ENCODE peak calls at places on chromosomes 4 and X, in four cellular contexts. V is HCT116, S is sigmoid colon, T is body of pancreas. L is an unnamed sample.

GRCh38 chrX:19291086-19291485 is 52.6 kb upstream of the PDHA1 start:
- DNase-seq in V (no peak), S (no peak), T (no peak), L (no peak)

GRCh38 chr4:101366331-101366730 is 19.0 kb upstream of the PPP3CA start:
- DNase-seq in V (no peak), S (no peak), T (no peak), L (no peak)

GRCh38 chr4:138090145-138090917 is 151.8 kb downstream of the SLC7A11 start:
- DNase-seq in V (peak; percentile 76), S (peak; percentile 70), T (peak; percentile 56), L (peak; percentile 15)

GRCh38 chrX:53666171-53666570 is 20.3 kb downstream of the HUWE1 start:
- DNase-seq in V (no peak), S (no peak), T (no peak), L (no peak)

GRCh38 chrX:130498653-130499274 is 97.0 kb downstream of the RBMX2 start:
- DNase-seq in V (no peak), S (no peak), T (no peak), L (no peak)

GRCh38 chr4:152176627-152177214 is 359.2 kb downstream of the FBXW7 start:
- DNase-seq in V (no peak), S (no peak), T (no peak), L (no peak)

GRCh38 chrX:53237056-53237455 is 12.0 kb upstream of the KDM5C start:
- DNase-seq in V (no peak), S (no peak), T (no peak), L (no peak)

GRCh38 chrX:118208476-118208875 is 91.9 kb upstream of the KLHL13 start:
- DNase-seq in V (no peak), S (no peak), T (no peak), L (no peak)

GRCh38 chr4:92305878-92306520 is 2.2 kb downstream of the GRID2 start:
- DNase-seq in V (no peak), S (no peak), T (no peak), L (no peak)

GRCh38 chr4:53801373-53801772 is 210.1 kb upstream of the LNX1 start:
- DNase-seq in V (no peak), S (no peak), T (no peak), L (no peak)

GRCh38 chrX:118254611-118255010 is 91.3 kb upstream of the WDR44 start:
- DNase-seq in V (peak; percentile 18), S (no peak), T (peak; percentile 60), L (peak; percentile 84)

GRCh38 chr4:159552979-159553768 is 450.3 kb downstream of the RAPGEF2 start:
- DNase-seq in V (no peak), S (no peak), T (no peak), L (no peak)

GRCh38 chr4:159117968-159118367 is 15.1 kb downstream of the RAPGEF2 start:
- DNase-seq in V (no peak), S (no peak), T (no peak), L (no peak)

GRCh38 chr4:113336556-113336955 is 287.1 kb downstream of the ANK2 start:
- DNase-seq in V (no peak), S (no peak), T (no peak), L (no peak)

GRCh38 chr4:128924951-128925350 is 115.5 kb downstream of the JADE1 start:
- DNase-seq in V (no peak), S (no peak), T (no peak), L (no peak)

GRCh38 chrX:65072590-65072989 is 96.3 kb upstream of the ZC4H2 start:
- DNase-seq in V (no peak), S (peak; percentile 42), T (no peak), L (no peak)

GRCh38 chr4:47519239-47519883 is 34.3 kb downstream of the ATP10D start:
- DNase-seq in V (no peak), S (no peak), T (no peak), L (no peak)

GRCh38 chr4:164192844-164193243 is 561.1 kb upstream of the SMIM31 start:
- DNase-seq in V (no peak), S (no peak), T (no peak), L (no peak)

GRCh38 chrX:93868289-93868985 is 194.4 kb downstream of the FAM133A start:
- DNase-seq in V (no peak), S (no peak), T (peak; percentile 30), L (no peak)

GRCh38 chrX:155070975-155071693 is at the start of the genes BRCC3, CMC4 and MTCP1:
- DNase-seq in V (peak; percentile 60), S (peak; percentile 89), T (peak; percentile 85), L (peak; percentile 42)

GRCh38 chr4:73679836-73680235 is 59.6 kb upstream of the RASSF6 start:
- DNase-seq in V (no peak), S (no peak), T (no peak), L (no peak)

GRCh38 chr4:20816287-20816686 is 116.0 kb downstream of the PACRGL start:
- DNase-seq in V (no peak), S (no peak), T (no peak), L (no peak)

GRCh38 chr4:187256897-187257296 is 533.2 kb upstream of the FAT1 start:
- DNase-seq in V (no peak), S (no peak), T (no peak), L (no peak)

GRCh38 chrX:53395605-53396298 is 26.7 kb downstream of the SMC1A start:
- DNase-seq in V (no peak), S (no peak), T (no peak), L (no peak)

GRCh38 chr4:186037692-186038658 is 31.0 kb upstream of the TLR3 start:
- DNase-seq in V (peak; percentile 79), S (peak; percentile 82), T (peak; percentile 76), L (peak; percentile 89)

GRCh38 chr4:142379277-142380051 is 466.6 kb downstream of the INPP4B start:
- DNase-seq in V (peak; percentile 62), S (no peak), T (peak; percentile 24), L (no peak)

GRCh38 chrX:28787206-28787605 is 200.0 kb downstream of the IL1RAPL1 start:
- DNase-seq in V (peak; percentile 65), S (no peak), T (no peak), L (no peak)

GRCh38 chrX:129574214-129574613 is 34.2 kb downstream of the OCRL start:
- DNase-seq in V (no peak), S (no peak), T (no peak), L (no peak)

GRCh38 chr4:89438102-89438831 is 130.7 kb upstream of the GPRIN3 start:
- DNase-seq in V (peak; percentile 72), S (no peak), T (peak; percentile 56), L (no peak)

GRCh38 chr4:37628977-37629609 is 57.1 kb downstream of the RELL1 start:
- DNase-seq in V (peak; percentile 59), S (peak; percentile 77), T (peak; percentile 47), L (no peak)

DNA sequence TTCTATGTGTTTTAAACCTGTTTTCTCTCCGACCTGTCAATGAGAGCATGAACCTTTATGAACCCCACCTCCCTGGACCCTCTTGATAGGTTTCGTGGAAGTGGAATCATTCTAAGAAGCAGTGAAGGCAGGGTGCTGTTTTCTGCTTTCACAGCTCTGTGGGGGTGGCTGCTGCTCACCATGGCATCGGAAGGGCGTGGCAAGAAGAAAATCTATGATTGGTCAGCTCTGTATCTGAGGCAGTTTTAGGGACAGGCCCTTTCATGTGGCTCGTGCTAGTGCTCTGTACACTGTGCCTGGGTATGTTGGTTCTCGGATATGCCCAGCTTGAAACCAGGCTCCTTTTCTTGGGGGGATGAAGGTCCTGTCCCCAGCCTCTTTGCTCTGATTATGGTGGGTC is 94.7 kb downstream of the ENPP6 start:
- DNase-seq in V (no peak), S (no peak), T (no peak), L (no peak)
- H3K27ac ChIP-seq in V (no peak overlapping the region), S (no peak overlapping the region), T (no peak overlapping the region), L (no peak overlapping the region)

GRCh38 chr4:1684756-1685603 is 867 bp upstream of the FAM53A start:
- DNase-seq in V (no peak), S (no peak), T (no peak), L (no peak)

GRCh38 chr4:1683371-1683902 is 676 bp downstream of the FAM53A start:
- DNase-seq in V (no peak), S (peak; percentile 86), T (peak; percentile 25), L (peak; percentile 41)

GRCh38 chr4:1682860-1683259 is 1.3 kb downstream of the FAM53A start:
- DNase-seq in V (no peak), S (no peak), T (no peak), L (no peak)

GRCh38 chr4:1685604-1686150 is 1.6 kb upstream of the FAM53A start:
- DNase-seq in V (no peak), S (no peak), T (no peak), L (no peak)

DNA sequence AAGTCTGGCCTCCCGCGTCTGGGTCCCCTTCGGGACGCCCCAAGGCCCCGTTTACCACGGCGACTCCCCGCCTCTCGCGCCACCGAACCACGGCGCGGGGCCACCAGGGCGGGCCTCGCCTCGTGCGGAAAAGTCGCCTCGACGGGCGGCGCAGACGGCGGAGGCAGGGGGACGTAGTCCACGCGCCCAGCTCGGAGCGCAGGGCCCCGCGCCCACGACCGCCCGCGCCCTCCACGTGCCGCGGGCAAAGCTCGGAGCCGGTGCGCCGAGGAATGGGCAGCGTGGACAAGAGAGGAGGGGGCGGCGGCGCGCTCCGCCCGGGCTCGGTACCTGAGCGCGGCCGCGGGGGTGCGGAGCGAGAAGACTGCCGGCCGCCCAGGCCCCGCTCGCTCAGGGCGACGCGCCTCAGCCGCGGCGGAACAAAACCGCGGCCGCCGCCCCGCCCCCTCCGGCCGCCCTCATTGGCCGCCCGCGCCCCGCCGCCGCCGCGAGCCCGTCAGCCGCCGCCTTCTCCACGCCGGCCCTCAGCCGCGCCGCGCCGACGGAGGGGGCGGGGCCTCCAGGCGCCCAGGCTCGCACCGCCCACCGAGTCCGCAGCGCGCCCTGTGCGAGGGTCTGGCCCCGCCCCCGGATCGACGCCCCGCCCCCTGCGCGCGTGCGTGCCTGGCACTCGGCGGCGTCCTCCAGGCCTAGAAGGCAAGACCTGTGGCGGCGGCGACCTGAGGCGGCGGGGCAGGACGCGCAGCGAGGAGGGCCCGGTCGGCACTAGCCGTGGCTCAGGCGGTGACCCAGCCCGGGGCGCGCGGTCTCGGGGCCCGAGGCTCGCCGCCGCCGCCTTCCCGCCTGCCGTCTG is at the start of gene FAM53A:
- DNase-seq in V (peak; percentile 57), S (peak; percentile 95), T (peak; percentile 93), L (peak; percentile 90)
- TF ChIP-seq POLR2A in V (no peak), S (no peak), T (peak; percentile 19), L (peak; percentile 36)

DNA sequence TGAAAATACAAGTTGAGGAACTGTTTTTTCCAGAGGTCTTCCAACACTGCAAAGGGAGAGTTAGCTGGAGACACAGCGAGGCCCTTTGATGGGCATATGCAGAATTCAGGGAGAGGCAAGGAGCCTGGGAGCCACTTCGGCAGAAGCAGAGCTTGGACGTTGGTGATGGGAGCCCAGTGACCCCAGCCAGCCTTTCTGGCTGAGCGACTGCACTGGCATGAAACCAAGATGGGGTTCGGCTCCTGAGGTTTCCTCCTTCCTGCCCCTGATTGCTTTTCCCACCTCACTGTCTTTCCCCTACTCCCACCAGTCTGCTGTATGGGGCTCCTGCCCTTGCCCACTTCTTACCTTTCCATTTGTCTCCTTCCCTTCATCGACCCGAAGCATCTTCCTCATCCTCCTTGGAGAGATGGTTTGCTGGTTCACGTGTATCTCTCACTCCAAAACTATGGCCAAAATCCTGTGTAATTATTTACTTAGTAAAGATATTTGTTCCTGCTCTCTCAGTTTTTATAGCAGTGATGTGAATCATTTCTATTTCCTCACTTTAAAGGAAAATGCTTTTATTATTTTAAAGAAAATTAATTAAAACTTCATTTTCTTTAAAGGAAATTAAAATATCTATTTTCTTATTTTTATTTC is 100.5 kb downstream of the NFKB1 start:
- DNase-seq in V (no peak), S (no peak), T (no peak), L (no peak)
- H3K36me3 ChIP-seq in V (peaks cover 10% of the 10 kb centered on the region), S (peaks cover 21% of the 10 kb centered on the region), T (no peaks in the 10 kb centered on the region), L (peaks cover 82% of the 10 kb centered on the region)

DNA sequence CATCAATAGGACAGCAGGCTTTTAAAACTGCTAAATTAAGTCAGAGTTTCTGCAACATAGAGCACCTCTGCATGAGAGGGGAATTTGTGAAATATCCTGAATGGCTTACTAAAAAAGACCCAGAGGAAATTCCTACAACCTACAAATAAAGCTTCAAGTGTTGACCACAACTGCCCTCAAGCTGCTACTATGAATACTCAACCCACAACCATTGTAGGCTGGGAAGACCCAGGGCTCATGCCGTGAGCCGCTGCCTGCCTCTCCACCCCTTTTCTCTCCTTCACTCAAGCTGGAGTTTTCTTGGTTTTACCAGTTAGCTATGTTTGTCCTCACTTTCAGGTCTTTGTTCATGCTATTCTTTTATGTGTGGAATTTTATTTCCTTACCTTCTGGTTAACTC is 151.6 kb downstream of the EMCN start:
- DNase-seq in V (no peak), S (no peak), T (no peak), L (no peak)
- H3K27ac ChIP-seq in V (no peak overlapping the region), S (no peak overlapping the region), T (no peak overlapping the region), L (no peak overlapping the region)